ENCODE peak calls at places on chromosomes 12 and 14, in ten cellular contexts. K is stomach, V is heart left ventricle, A is IMR-90, R is prostate gland, Q is vagina, C is bronchial epithelial cell, I is lung, L is PC-3, U is PC-9. Z is an unnamed sample. For H3K36me3, the result is how much of the 10 kb centered on the place peaks cover.

GRCh38 chr14:77580964-77581505 is 35.4 kb downstream of the SPTLC2 start:
- DNase-seq in K (no peak), L (peak), R (no peak), C (no peak), U (peak), I (no peak), V (no peak), Q (no peak), A (peak), Z (peak)

GRCh38 chr14:69780952-69781351 is 14.0 kb downstream of the SRSF5 start:
- DNase-seq in R (no peak), V (no peak), A (no peak), L (no peak), K (no peak), U (no peak), C (no peak), Q (no peak), I (no peak), Z (no peak)

GRCh38 chr14:89952581-89952980 is 1.9 kb downstream of the EFCAB11 start:
- DNase-seq in L (no peak), K (no peak), U (no peak), R (no peak), C (no peak), I (no peak), Q (no peak), V (no peak), A (no peak), Z (no peak)

GRCh38 chr14:92108345-92109254 is 2.2 kb upstream of the ATXN3 start:
- DNase-seq in I (no peak), K (no peak), L (no peak), Q (no peak), R (no peak), A (no peak), C (no peak), U (no peak), V (no peak), Z (no peak)

GRCh38 chr12:26868505-26869494 is 35.8 kb upstream of the ITPR2 start:
- DNase-seq in K (no peak), I (no peak), U (no peak), R (no peak), L (no peak), V (no peak), A (no peak), C (no peak), Q (no peak), Z (no peak)

GRCh38 chr12:68324531-68324930 is 7.6 kb downstream of the MDM1 start:
- DNase-seq in U (no peak), Q (no peak), I (no peak), K (no peak), L (no peak), C (no peak), R (no peak), A (no peak), V (no peak), Z (no peak)

GRCh38 chr14:70882771-70883492 is 24.3 kb upstream of the PCNX1 start:
- DNase-seq in A (peak), K (no peak), Q (no peak), C (peak), I (peak), V (peak), U (no peak), R (no peak), L (peak), Z (no peak)

GRCh38 chr14:70648374-70648773 is 6.7 kb downstream of the TTC9 start:
- DNase-seq in U (no peak), A (no peak), L (no peak), K (no peak), Q (no peak), I (no peak), C (no peak), R (no peak), V (peak), Z (no peak)

GRCh38 chr12:39145175-39145999 is 240.0 kb upstream of the CPNE8 start:
- DNase-seq in Q (no peak), C (no peak), K (peak), L (peak), U (no peak), A (no peak), V (peak), R (no peak), I (no peak), Z (no peak)

GRCh38 chr12:131830335-131831020 is 2.3 kb downstream of the MMP17 start:
- DNase-seq in A (peak), K (peak), U (peak), V (peak), R (peak), I (peak), L (peak), C (peak), Q (no peak), Z (no peak)

GRCh38 chr14:76541594-76542219 is 165.8 kb downstream of the ESRRB start:
- DNase-seq in Q (no peak), L (no peak), V (no peak), I (no peak), U (no peak), C (no peak), K (no peak), R (no peak), A (no peak), Z (no peak)

GRCh38 chr14:103220134-103220981 is 97.1 kb downstream of the TNFAIP2 start:
- DNase-seq in R (no peak), A (no peak), C (no peak), V (no peak), I (no peak), U (no peak), Q (no peak), L (no peak), K (no peak), Z (no peak)

GRCh38 chr14:100780646-100781355 is 45.1 kb upstream of the MEG3 start:
- DNase-seq in V (no peak), A (no peak), I (no peak), C (no peak), U (no peak), K (peak), L (no peak), R (no peak), Q (no peak), Z (no peak)

GRCh38 chr12:68451261-68452091 is 119.3 kb upstream of the MDM1 start:
- DNase-seq in I (peak), C (peak), V (peak), L (peak), A (peak), U (no peak), R (no peak), K (peak), Q (no peak), Z (peak)

GRCh38 chr14:68140111-68140741 is 320.6 kb downstream of the RAD51B start:
- DNase-seq in U (peak), I (peak), V (peak), R (peak), Q (peak), K (peak), C (peak), A (peak), L (peak), Z (peak)

GRCh38 chr14:33376510-33376909 is 437.8 kb downstream of the NPAS3 start:
- DNase-seq in U (no peak), I (no peak), C (no peak), K (no peak), L (no peak), V (no peak), Q (no peak), A (no peak), R (no peak), Z (no peak)

GRCh38 chr14:47821134-47821533 is 145.7 kb upstream of the MDGA2 start:
- DNase-seq in A (no peak), I (no peak), Q (no peak), U (no peak), R (no peak), C (no peak), K (no peak), V (no peak), L (peak), Z (no peak)

GRCh38 chr14:54781936-54782802 is 120.5 kb downstream of the GCH1 start:
- DNase-seq in Q (no peak), V (no peak), R (no peak), U (no peak), L (no peak), K (no peak), C (no peak), I (no peak), A (no peak), Z (no peak)

GRCh38 chr14:50344116-50344775 is 32.1 kb downstream of the DMAC2L start:
- DNase-seq in Q (no peak), I (no peak), C (peak), K (no peak), A (peak), L (no peak), V (no peak), R (no peak), U (no peak), Z (no peak)

GRCh38 chr14:89429206-89430091 is 12.4 kb upstream of the FOXN3 start:
- DNase-seq in U (no peak), I (no peak), A (peak), R (no peak), Q (no peak), K (no peak), C (peak), V (no peak), L (no peak), Z (no peak)

GRCh38 chr12:68293347-68293746 is 38.8 kb downstream of the MDM1 start:
- DNase-seq in U (no peak), A (no peak), V (no peak), K (no peak), R (no peak), I (no peak), C (no peak), L (no peak), Q (no peak), Z (no peak)

GRCh38 chr14:101559624-101560533 is 1.4 kb upstream of the DIO3 start:
- DNase-seq in V (no peak), U (no peak), Q (no peak), C (no peak), L (peak), R (no peak), A (peak), I (no peak), K (no peak), Z (no peak)

GRCh38 chr12:6853626-6854025 is 1.7 kb downstream of the USP5 start:
- DNase-seq in K (no peak), Q (no peak), L (no peak), R (no peak), C (no peak), I (no peak), U (no peak), A (no peak), V (no peak), Z (no peak)
- H3K4me3 ChIP-seq in K (peak), Q (no peak), L (peak), R (no peak), C (no peak), I (no peak), U (peak), A (no peak), V (no peak), Z (no peak)

GRCh38 chr12:32303171-32303570 is 96.2 kb upstream of the FGD4 start:
- DNase-seq in C (no peak), V (no peak), U (no peak), I (no peak), Q (no peak), A (peak), K (no peak), L (no peak), R (no peak), Z (no peak)

GRCh38 chr12:32307352-32307751 is 92.0 kb upstream of the FGD4 start:
- DNase-seq in A (no peak), R (no peak), I (no peak), K (no peak), Q (no peak), V (no peak), C (no peak), L (no peak), U (no peak), Z (no peak)

GRCh38 chr12:32302218-32302826 is 97.0 kb upstream of the FGD4 start:
- DNase-seq in A (no peak), K (no peak), R (no peak), I (no peak), Q (no peak), C (peak), U (no peak), L (peak), V (no peak), Z (no peak)

GRCh38 chr12:32301216-32301615 is 98.1 kb upstream of the FGD4 start:
- DNase-seq in R (no peak), A (peak), L (no peak), Q (no peak), V (no peak), K (no peak), C (no peak), I (no peak), U (peak), Z (no peak)

GRCh38 chr12:32305163-32305562 is 94.2 kb upstream of the FGD4 start:
- DNase-seq in A (peak), V (no peak), C (peak), U (peak), K (no peak), L (no peak), R (no peak), I (no peak), Q (no peak), Z (no peak)
- TF ChIP-seq CTCF in A (peak), V (peak), C (no peak), U (peak), K (no peak), L (no peak), R (peak), I (peak), Q (peak), Z (no peak)

GRCh38 chr12:106975098-106975497 is 11.8 kb downstream of the MTERF2 start:
- DNase-seq in Q (no peak), K (no peak), V (no peak), C (no peak), U (no peak), R (no peak), L (no peak), A (no peak), I (no peak), Z (no peak)
- H3K36me3 ChIP-seq in Q (under half), K (under half), V (under half), C (under half), U (under half), R (under half), L (under half), A (under half), I (under half), Z (under half)

GRCh38 chr12:106118278-106118820 is 20.4 kb downstream of the NUAK1 start:
- DNase-seq in Q (no peak), R (no peak), A (no peak), K (no peak), V (no peak), I (no peak), L (no peak), C (no peak), U (no peak), Z (no peak)
- H3K4me3 ChIP-seq in Q (no peak), R (no peak), A (no peak), K (no peak), V (no peak), I (no peak), L (no peak), C (no peak), U (no peak), Z (no peak)

GRCh38 chr14:58239259-58240210 is 5.1 kb upstream of the PSMA3 start:
- DNase-seq in Q (peak), V (peak), L (peak), K (peak), A (peak), U (peak), C (peak), R (peak), I (peak), Z (no peak)

GRCh38 chr14:58249611-58250010 is 5.0 kb downstream of the PSMA3 start:
- DNase-seq in U (no peak), I (no peak), V (no peak), C (no peak), A (no peak), R (no peak), L (no peak), K (no peak), Q (no peak), Z (no peak)

GRCh38 chr14:58243790-58244555 is 670 bp upstream of the PSMA3 start:
- DNase-seq in I (peak), A (no peak), U (peak), V (no peak), K (no peak), R (no peak), L (peak), C (peak), Q (no peak), Z (no peak)

GRCh38 chr14:58245562-58245961 is 919 bp downstream of the PSMA3 start:
- DNase-seq in V (no peak), L (no peak), C (peak), R (no peak), I (no peak), Q (no peak), A (no peak), K (no peak), U (no peak), Z (no peak)

DNA sequence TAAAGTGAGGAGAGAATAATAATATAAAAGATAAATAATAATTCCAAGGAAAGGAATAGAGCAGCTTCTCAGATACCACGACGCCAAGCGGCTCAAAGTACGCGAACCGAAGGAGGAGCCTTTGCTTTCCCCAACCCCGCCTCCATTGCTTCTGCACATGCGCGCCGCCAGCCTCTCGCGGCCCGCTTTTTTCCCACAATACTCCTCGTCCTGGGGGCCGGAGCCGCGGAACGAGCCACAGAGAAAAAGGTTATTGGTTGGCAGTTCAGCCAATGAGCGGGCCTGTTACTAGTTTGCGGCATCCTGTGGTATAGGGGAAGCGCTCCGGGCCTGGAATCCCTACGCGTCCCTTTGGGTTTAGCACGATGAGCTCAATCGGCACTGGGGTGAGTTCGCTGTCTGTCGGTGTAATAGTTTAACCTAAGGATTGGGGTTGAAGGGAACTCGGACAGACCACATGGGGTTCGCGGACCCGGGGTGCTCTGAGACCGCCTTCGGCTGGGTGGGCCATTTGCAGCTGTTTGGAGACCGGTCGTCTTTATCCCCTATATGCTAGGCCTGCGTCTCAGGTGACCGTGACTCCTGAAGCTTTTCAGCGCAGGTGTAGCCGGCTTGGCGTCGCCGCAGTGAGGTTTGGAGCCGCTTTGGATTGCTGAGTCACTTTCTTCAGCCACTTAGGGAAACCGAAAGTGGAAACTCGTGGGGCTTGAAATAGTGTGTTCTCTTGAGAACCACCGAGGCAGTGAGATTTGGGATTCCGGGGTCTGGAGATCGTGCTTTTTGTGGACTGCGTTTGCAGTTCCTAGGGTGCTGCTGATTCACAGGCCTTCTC is at the start of gene PSMA3:
- DNase-seq in V (peak), U (peak), L (peak), R (peak), K (peak), I (peak), Q (peak), C (peak), A (peak), Z (peak)
- TF ChIP-seq CTCF in V (no peak), U (no peak), L (no peak), R (no peak), K (no peak), I (no peak), Q (no peak), C (no peak), A (no peak), Z (peak)

GRCh38 chr12:89655851-89656250 is 52.8 kb downstream of the ATP2B1 start:
- DNase-seq in I (no peak), V (no peak), C (no peak), Q (no peak), R (no peak), U (no peak), A (peak), K (no peak), L (no peak), Z (no peak)
- H3K36me3 ChIP-seq in I (under half), V (under half), C (under half), Q (under half), R (under half), U (under half), A (under half), K (under half), L (under half), Z (under half)

Z was measured in BJ.